ENCODE peak calls at places on chromosomes 5 and 9, in six cellular contexts. S is testis, E is kidney, K is lower leg skin, B is Caco-2, Q is neuronal stem cell. R is an unnamed sample.

GRCh38 chr9:109831996-109832395 is 52.0 kb downstream of the PALM2AKAP2 start:
- DNase-seq in S (peak; percentile 21), E (no peak), K (no peak), B (no peak), Q (no peak), R (no peak)

GRCh38 chr5:78795757-78796156 is 147.2 kb upstream of the LHFPL2 start:
- DNase-seq in S (no peak), E (no peak), K (no peak), B (no peak), Q (no peak), R (no peak)

GRCh38 chr9:35904966-35905781 is 828 bp upstream of the HRCT1 start:
- DNase-seq in S (no peak), E (no peak), K (no peak), B (no peak), Q (no peak), R (no peak)

GRCh38 chr9:105296889-105297288 is 52.4 kb downstream of the SLC44A1 start:
- DNase-seq in S (no peak), E (no peak), K (no peak), B (peak; percentile 42), Q (peak; percentile 20), R (no peak)

GRCh38 chr5:142748132-142748531 is 22.0 kb upstream of the ARHGAP26 start:
- DNase-seq in S (no peak), E (no peak), K (no peak), B (no peak), Q (no peak), R (no peak)

GRCh38 chr5:149803641-149804468 is 73.7 kb downstream of the PPARGC1B start:
- DNase-seq in S (no peak), E (no peak), K (no peak), B (no peak), Q (no peak), R (no peak)

GRCh38 chr9:28234133-28234898 is 661.0 kb upstream of the C9orf72 start:
- DNase-seq in S (no peak), E (no peak), K (no peak), B (no peak), Q (no peak), R (no peak)

GRCh38 chr5:71533614-71534013 is 53.5 kb upstream of the MCCC2 start:
- DNase-seq in S (no peak), E (no peak), K (no peak), B (no peak), Q (no peak), R (no peak)

GRCh38 chr5:54756796-54757402 is 228.5 kb downstream of the ESM1 start:
- DNase-seq in S (no peak), E (no peak), K (no peak), B (no peak), Q (no peak), R (no peak)

GRCh38 chr9:36063804-36064447 is 27.2 kb downstream of the RECK start:
- DNase-seq in S (no peak), E (no peak), K (no peak), B (no peak), Q (no peak), R (no peak)

GRCh38 chr5:36882250-36882649 is 5.7 kb downstream of the NIPBL start:
- DNase-seq in S (no peak), E (no peak), K (no peak), B (no peak), Q (no peak), R (no peak)

GRCh38 chr9:100739208-100739607 is 161.3 kb downstream of the CAVIN4 start:
- DNase-seq in S (no peak), E (no peak), K (no peak), B (no peak), Q (no peak), R (no peak)

GRCh38 chr9:131771646-131772045 is 31.8 kb upstream of the RAPGEF1 start:
- DNase-seq in S (no peak), E (peak; percentile 47), K (no peak), B (no peak), Q (no peak), R (no peak)

GRCh38 chr9:35285731-35286130 is 123.9 kb downstream of the UNC13B start:
- DNase-seq in S (no peak), E (no peak), K (no peak), B (no peak), Q (no peak), R (no peak)

GRCh38 chr9:21160178-21160577 is 6.3 kb downstream of the IFNA21 start:
- DNase-seq in S (no peak), E (no peak), K (no peak), B (no peak), Q (no peak), R (no peak)

GRCh38 chr5:164600166-164600715 is 1094.8 kb downstream of the MAT2B start:
- DNase-seq in S (no peak), E (no peak), K (no peak), B (no peak), Q (no peak), R (no peak)

GRCh38 chr9:84054341-84055010 is 73.9 kb downstream of the RMI1 start:
- DNase-seq in S (no peak), E (no peak), K (no peak), B (no peak), Q (no peak), R (no peak)

GRCh38 chr5:137737349-137738256 is 1.7 kb upstream of the KLHL3 start:
- DNase-seq in S (no peak), E (no peak), K (no peak), B (no peak), Q (no peak), R (no peak)

GRCh38 chr5:12022444-12022843 is 118.2 kb upstream of the CTNND2 start:
- DNase-seq in S (no peak), E (no peak), K (no peak), B (no peak), Q (no peak), R (no peak)

GRCh38 chr9:38159599-38159998 is 90.6 kb upstream of the SHB start:
- DNase-seq in S (no peak), E (no peak), K (no peak), B (no peak), Q (no peak), R (no peak)

GRCh38 chr5:114782869-114783268 is 386.8 kb downstream of the TRIM36 start:
- DNase-seq in S (no peak), E (no peak), K (no peak), B (no peak), Q (no peak), R (peak; percentile 55)

GRCh38 chr5:62376064-62376463 is 27.6 kb downstream of the DIMT1 start:
- DNase-seq in S (no peak), E (no peak), K (no peak), B (no peak), Q (no peak), R (no peak)

GRCh38 chr5:171776747-171777419 is 8.7 kb upstream of the SMIM23 start:
- DNase-seq in S (no peak), E (no peak), K (no peak), B (no peak), Q (no peak), R (no peak)

GRCh38 chr5:168334161-168335094 is 43.0 kb downstream of the WWC1 start:
- DNase-seq in S (peak; percentile 27), E (peak; percentile 80), K (no peak), B (peak; percentile 69), Q (peak; percentile 36), R (peak; percentile 43)

GRCh38 chr9:71901695-71902094 is 9.3 kb downstream of the ABHD17B start:
- DNase-seq in S (no peak), E (no peak), K (no peak), B (no peak), Q (no peak), R (no peak)

GRCh38 chr9:79461735-79462134 is 110.0 kb upstream of the TLE4 start:
- DNase-seq in S (no peak), E (no peak), K (no peak), B (no peak), Q (no peak), R (no peak)

GRCh38 chr5:96187309-96188027 is 225.8 kb upstream of the ELL2 start:
- DNase-seq in S (no peak), E (no peak), K (no peak), B (peak; percentile 65), Q (no peak), R (no peak)
- H3K4me3 ChIP-seq in S (no peak overlapping the region), E (no peak overlapping the region), K (no peak overlapping the region), B (no peak overlapping the region), Q (no peak overlapping the region), R (no peak overlapping the region)

GRCh38 chr9:130664191-130665028 is at the start of gene PRDM12:
- DNase-seq in S (no peak), E (no peak), K (no peak), B (no peak), Q (peak; percentile 17), R (no peak)
- H3K4me3 ChIP-seq in S (no peak within 1 kb of the TSS), E (no peak within 1 kb of the TSS), K (no peak within 1 kb of the TSS), B (no peak within 1 kb of the TSS), Q (no peak within 1 kb of the TSS), R (peak within 1 kb of the TSS; percentile 16)

DNA sequence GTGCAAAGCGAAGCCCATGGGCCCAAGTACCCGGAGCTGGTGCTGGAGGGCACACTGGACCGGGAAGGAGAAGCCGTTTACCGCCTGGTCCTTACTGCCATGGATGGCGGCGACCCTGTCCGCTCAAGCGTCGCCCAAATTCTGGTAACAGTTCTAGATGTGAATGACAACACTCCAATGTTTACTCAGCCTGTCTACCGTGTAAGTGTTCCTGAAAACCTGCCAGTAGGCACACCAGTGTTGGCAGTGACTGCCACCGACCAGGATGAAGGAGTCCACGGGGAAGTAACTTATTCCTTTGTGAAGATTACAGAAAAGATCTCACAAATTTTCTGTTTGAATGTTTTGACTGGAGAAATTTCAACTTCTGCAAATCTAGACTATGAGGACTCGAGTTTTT is 936 bp downstream of the PCDHGA6 start:
- DNase-seq in S (no peak), E (no peak), K (no peak), B (no peak), Q (no peak), R (no peak)
- H3K4me3 ChIP-seq in S (no peak overlapping the region), E (no peak overlapping the region), K (no peak overlapping the region), B (no peak overlapping the region), Q (no peak overlapping the region), R (no peak overlapping the region)

DNA sequence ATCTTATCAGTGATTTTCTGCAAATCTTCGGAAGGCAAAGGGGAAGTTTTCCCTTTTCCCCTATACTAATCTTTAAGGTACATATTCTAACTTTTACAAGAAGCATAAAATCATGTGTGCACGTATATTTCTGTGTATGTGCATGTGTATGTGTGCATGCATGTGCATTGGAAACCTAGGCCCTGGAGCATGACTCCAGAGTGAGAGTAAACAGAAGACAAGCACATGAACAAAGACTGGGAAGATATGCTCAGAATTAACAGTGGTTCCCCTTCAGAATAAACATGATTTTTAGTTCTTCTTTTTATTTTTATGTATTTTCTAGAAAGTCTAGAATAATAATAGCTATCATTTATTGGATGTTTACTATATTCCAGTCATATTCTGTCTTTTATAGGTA is 10.9 kb upstream of the SELENOP start:
- DNase-seq in S (no peak), E (no peak), K (no peak), B (no peak), Q (no peak), R (no peak)
- H3K4me3 ChIP-seq in S (no peak overlapping the region), E (no peak overlapping the region), K (no peak overlapping the region), B (no peak overlapping the region), Q (no peak overlapping the region), R (no peak overlapping the region)

GRCh38 chr9:120878188-120879130 is 1.5 kb upstream of the PHF19 start:
- DNase-seq in S (no peak), E (peak; percentile 50), K (no peak), B (no peak), Q (no peak), R (no peak)
- H3K4me3 ChIP-seq in S (no peak overlapping the region), E (no peak overlapping the region), K (no peak overlapping the region), B (peak overlapping the region; percentile 96), Q (no peak overlapping the region), R (no peak overlapping the region)

GRCh38 chr9:123742009-123742767 is 187.7 kb downstream of the DENND1A start:
- DNase-seq in S (peak; percentile 67), E (no peak), K (peak; percentile 15), B (no peak), Q (peak; percentile 27), R (peak; percentile 65)
- H3K4me3 ChIP-seq in S (no peak overlapping the region), E (no peak overlapping the region), K (no peak overlapping the region), B (no peak overlapping the region), Q (no peak overlapping the region), R (no peak overlapping the region)

R was measured in tibial artery.